ENCODE peak calls at places on chromosomes 3 and 15, in ten cellular contexts. X is left colon; U is cardiac septum; L is activated CD4-positive, alpha-beta T cell treated with anti-CD3 and anti-CD28 coated beads, Interleukin-2, amount 10 ng/mL, durations not matched to agents 7 days and 5 days; R is GM19239; Y is stimulated activated CD4-positive, alpha-beta T cell treated with anti-CD3 and anti-CD28 coated beads, Interleukin-4, amount 100 ng/mL, for 1 hour; F is lower leg skin; C is NCI-H2081; O is DMS 273 treated with DMSO at 0.1 percent for 48 hours; M is choroid plexus epithelial cell. B is an unnamed sample.

GRCh38 chr3:126180477-126181397 is at the start of gene ALDH1L1:
- DNase-seq in X (peak; percentile 76), U (peak; percentile 84), L (no peak), R (no peak), Y (no peak), F (no peak), C (peak; percentile 27), O (peak; percentile 69), M (peak; percentile 52), B (peak; percentile 50)

GRCh38 chr3:182241777-182242556 is 530.2 kb downstream of the SOX2 start:
- DNase-seq in X (no peak), U (no peak), L (no peak), R (no peak), Y (no peak), F (peak; percentile 14), C (no peak), O (no peak), M (peak; percentile 3), B (no peak)

GRCh38 chr15:66566963-66567531 is 1.2 kb upstream of the LCTL start:
- DNase-seq in X (peak; percentile 38), U (no peak), L (peak; percentile 77), R (peak; percentile 77), Y (peak; percentile 42), F (peak; percentile 23), C (peak; percentile 83), O (peak; percentile 27), M (peak; percentile 85), B (peak; percentile 60)

GRCh38 chr3:134313839-134314587 is 60.2 kb downstream of the AMOTL2 start:
- DNase-seq in X (no peak), U (no peak), L (no peak), R (no peak), Y (no peak), F (no peak), C (no peak), O (no peak), M (no peak), B (no peak)

GRCh38 chr15:66148187-66148586 is 105.4 kb downstream of the MEGF11 start:
- DNase-seq in X (no peak), U (no peak), L (no peak), R (no peak), Y (no peak), F (no peak), C (no peak), O (no peak), M (no peak), B (no peak)

GRCh38 chr3:36973141-36973540 is 19.8 kb downstream of the EPM2AIP1 start:
- DNase-seq in X (no peak), U (no peak), L (no peak), R (no peak), Y (no peak), F (no peak), C (no peak), O (no peak), M (no peak), B (no peak)

GRCh38 chr15:77474310-77474986 is 53.8 kb downstream of the HMG20A start:
- DNase-seq in X (no peak), U (no peak), L (no peak), R (no peak), Y (no peak), F (no peak), C (no peak), O (no peak), M (no peak), B (peak; percentile 17)

GRCh38 chr3:184298759-184299487 is at the start of gene PSMD2:
- DNase-seq in X (peak; percentile 98), U (peak; percentile 98), L (peak; percentile 99), R (peak; percentile 95), Y (peak; percentile 99), F (peak; percentile 96), C (peak; percentile 100), O (peak; percentile 96), M (peak; percentile 98), B (peak; percentile 97)

GRCh38 chr3:118863731-118864322 is 170.8 kb downstream of the IGSF11 start:
- DNase-seq in X (no peak), U (no peak), L (no peak), R (no peak), Y (no peak), F (no peak), C (no peak), O (no peak), M (no peak), B (no peak)

GRCh38 chr3:148087601-148088371 is 609.9 kb upstream of the AGTR1 start:
- DNase-seq in X (no peak), U (no peak), L (no peak), R (no peak), Y (no peak), F (no peak), C (no peak), O (no peak), M (no peak), B (no peak)

GRCh38 chr3:187103251-187103650 is 36.0 kb downstream of the RPL39L start:
- DNase-seq in X (no peak), U (no peak), L (no peak), R (no peak), Y (no peak), F (no peak), C (no peak), O (no peak), M (no peak), B (no peak)

GRCh38 chr3:132256984-132257383 is 60.2 kb upstream of the ACP3 start:
- DNase-seq in X (no peak), U (no peak), L (no peak), R (no peak), Y (no peak), F (no peak), C (peak; percentile 28), O (peak; percentile 34), M (peak; percentile 88), B (no peak)

GRCh38 chr3:189275182-189275581 is 103.4 kb downstream of the TPRG1 start:
- DNase-seq in X (no peak), U (no peak), L (no peak), R (no peak), Y (no peak), F (no peak), C (no peak), O (no peak), M (no peak), B (no peak)

GRCh38 chr3:169298247-169298992 is 365.1 kb downstream of the MECOM start:
- DNase-seq in X (peak; percentile 36), U (no peak), L (no peak), R (no peak), Y (no peak), F (no peak), C (no peak), O (no peak), M (no peak), B (no peak)

GRCh38 chr15:81101894-81102815 is 31.9 kb upstream of the CFAP161 start:
- DNase-seq in X (no peak), U (no peak), L (no peak), R (no peak), Y (no peak), F (no peak), C (no peak), O (no peak), M (no peak), B (peak; percentile 10)

GRCh38 chr3:129326138-129326537 is 47.5 kb downstream of the HMCES start:
- DNase-seq in X (no peak), U (no peak), L (no peak), R (no peak), Y (no peak), F (no peak), C (no peak), O (no peak), M (no peak), B (no peak)

GRCh38 chr15:90075420-90076289 is 26.6 kb downstream of the IDH2 start:
- DNase-seq in X (no peak), U (no peak), L (no peak), R (no peak), Y (peak; percentile 23), F (peak; percentile 53), C (no peak), O (no peak), M (no peak), B (no peak)

GRCh38 chr3:194097141-194097880 is 38.6 kb upstream of the HES1 start:
- DNase-seq in X (no peak), U (no peak), L (no peak), R (no peak), Y (no peak), F (no peak), C (no peak), O (no peak), M (no peak), B (no peak)

GRCh38 chr3:44905501-44906159 is 31.2 kb downstream of the TGM4 start:
- DNase-seq in X (no peak), U (peak; percentile 66), L (no peak), R (no peak), Y (no peak), F (no peak), C (no peak), O (no peak), M (no peak), B (no peak)

B was measured in NCI-H2171.